ENCODE peak calls at places on chromosomes 13 and 19, in seven cellular contexts. M is midbrain; L is stimulated activated CD4-positive, alpha-beta T cell treated with anti-CD3 and anti-CD28 coated beads, Interleukin-2, amount 100 ng/mL, for 4 hours; N is fibroblast of the conjunctiva; Z is NCI-H2081; T is T-cell; A is substantia nigra. R is an unnamed sample.
A peak's percentile ranks its signal among the peaks of the same experiment; 100 is the strongest.

GRCh38 chr19:4493929-4494690 is 22.0 kb downstream of the HDGFL2 start:
- DNase-seq in M (no peak), L (no peak), N (no peak), Z (no peak), T (no peak), A (no peak), R (no peak)

GRCh38 chr19:44752816-44753618 is 4.5 kb downstream of the BCL3 start:
- DNase-seq in M (no peak), L (peak; percentile 92), N (peak; percentile 91), Z (no peak), T (peak; percentile 95), A (no peak), R (peak; percentile 96)

GRCh38 chr19:1252221-1252817 is 3.9 kb downstream of the MIDN start:
- DNase-seq in M (peak; percentile 89), L (no peak), N (peak; percentile 98), Z (peak; percentile 62), T (peak; percentile 58), A (peak; percentile 70), R (no peak)

GRCh38 chr19:42402376-42403116 is 12.4 kb upstream of the CNFN start:
- DNase-seq in M (no peak), L (no peak), N (no peak), Z (no peak), T (no peak), A (no peak), R (no peak)

GRCh38 chr19:9913237-9914000 is 22.9 kb downstream of the OLFM2 start:
- DNase-seq in M (peak; percentile 12), L (no peak), N (no peak), Z (no peak), T (no peak), A (no peak), R (no peak)

GRCh38 chr19:11530432-11530831 is 1.5 kb upstream of the ECSIT start:
- DNase-seq in M (peak; percentile 95), L (no peak), N (peak; percentile 77), Z (peak; percentile 90), T (no peak), A (peak; percentile 60), R (no peak)

GRCh38 chr13:104163866-104164630 is 1097.8 kb upstream of the SLC10A2 start:
- DNase-seq in M (no peak), L (no peak), N (no peak), Z (no peak), T (no peak), A (no peak), R (no peak)

GRCh38 chr19:1087813-1088418 is 7.3 kb downstream of the POLR2E start:
- DNase-seq in M (peak; percentile 24), L (no peak), N (no peak), Z (no peak), T (no peak), A (no peak), R (peak; percentile 48)

GRCh38 chr13:41315466-41316047 is 4.5 kb downstream of the NAA16 start:
- DNase-seq in M (no peak), L (no peak), N (no peak), Z (no peak), T (no peak), A (no peak), R (no peak)

GRCh38 chr13:21389124-21389523 is 70.0 kb downstream of the ZDHHC20 start:
- DNase-seq in M (no peak), L (no peak), N (no peak), Z (no peak), T (no peak), A (no peak), R (no peak)

GRCh38 chr13:113882716-113883115 is 18.8 kb upstream of the GAS6 start:
- DNase-seq in M (no peak), L (no peak), N (no peak), Z (no peak), T (no peak), A (no peak), R (no peak)

GRCh38 chr19:33606556-33606955 is 15.2 kb upstream of the CHST8 start:
- DNase-seq in M (no peak), L (no peak), N (no peak), Z (no peak), T (no peak), A (no peak), R (no peak)

GRCh38 chr19:20664917-20665781 is 3.8 kb upstream of the ZNF626 start:
- DNase-seq in M (peak; percentile 54), L (no peak), N (no peak), Z (no peak), T (no peak), A (no peak), R (no peak)

GRCh38 chr13:49620170-49620621 is 8.1 kb upstream of the ARL11 start:
- DNase-seq in M (no peak), L (no peak), N (no peak), Z (peak; percentile 15), T (no peak), A (no peak), R (no peak)

GRCh38 chr13:89816404-89816803 is 1531.1 kb upstream of the MIR17HG start:
- DNase-seq in M (no peak), L (no peak), N (no peak), Z (no peak), T (no peak), A (no peak), R (no peak)

GRCh38 chr19:29737461-29738000 is 22.5 kb upstream of the C19orf12 start:
- DNase-seq in M (no peak), L (no peak), N (no peak), Z (no peak), T (no peak), A (no peak), R (no peak)

GRCh38 chr13:79860757-79861156 is 379.8 kb downstream of the NDFIP2 start:
- DNase-seq in M (no peak), L (no peak), N (no peak), Z (no peak), T (no peak), A (no peak), R (no peak)

GRCh38 chr19:20422616-20423205 is 142.9 kb downstream of the ZNF737 start:
- DNase-seq in M (peak; percentile 20), L (no peak), N (no peak), Z (no peak), T (no peak), A (no peak), R (no peak)

GRCh38 chr19:47447470-47448359 is 24.0 kb downstream of the SLC8A2 start:
- DNase-seq in M (no peak), L (peak; percentile 25), N (no peak), Z (peak; percentile 53), T (peak; percentile 63), A (no peak), R (peak; percentile 30)

GRCh38 chr13:46341112-46341711 is 45.8 kb downstream of the RUBCNL start:
- DNase-seq in M (no peak), L (peak; percentile 12), N (peak; percentile 20), Z (no peak), T (no peak), A (no peak), R (no peak)

GRCh38 chr19:12194827-12195500 is 32.1 kb downstream of the ZNF136 start:
- DNase-seq in M (peak; percentile 91), L (peak; percentile 78), N (peak; percentile 23), Z (no peak), T (peak; percentile 43), A (peak; percentile 51), R (peak; percentile 8)

GRCh38 chr19:40829205-40829604 is 21.0 kb downstream of the CYP2A6 start:
- DNase-seq in M (no peak), L (no peak), N (no peak), Z (no peak), T (no peak), A (no peak), R (no peak)

GRCh38 chr13:20053016-20053415 is 94.5 kb downstream of the ZMYM2 start:
- DNase-seq in M (no peak), L (no peak), N (no peak), Z (no peak), T (no peak), A (no peak), R (no peak)

GRCh38 chr13:112454648-112455334 is 78.6 kb downstream of the SPACA7 start:
- DNase-seq in M (no peak), L (no peak), N (no peak), Z (no peak), T (no peak), A (no peak), R (no peak)

GRCh38 chr13:54379461-54379860 is 1350.8 kb downstream of the OLFM4 start:
- DNase-seq in M (no peak), L (no peak), N (no peak), Z (no peak), T (no peak), A (no peak), R (no peak)

GRCh38 chr13:91132786-91133185 is 214.7 kb upstream of the MIR17HG start:
- DNase-seq in M (no peak), L (no peak), N (no peak), Z (no peak), T (no peak), A (no peak), R (no peak)

GRCh38 chr13:27124571-27124970 is 47.0 kb downstream of the USP12 start:
- DNase-seq in M (no peak), L (no peak), N (no peak), Z (no peak), T (no peak), A (no peak), R (no peak)